ENCODE peak calls at places on chromosomes 12 and 14, in four cellular contexts. G is neural crest cell, H is Calu3, X is right lobe of liver. D is an unnamed sample.

GRCh38 chr14:103811189-103811588 is 36.2 kb downstream of the PPP1R13B start:
- DNase-seq in G (no peak), X (no peak), H (no peak), D (no peak)

GRCh38 chr12:3123729-3124128 is 46.5 kb downstream of the TSPAN9 start:
- DNase-seq in G (no peak), H (no peak), X (no peak), D (no peak)

GRCh38 chr12:124497658-124498057 is 69.8 kb downstream of the NCOR2 start:
- DNase-seq in X (no peak), H (no peak), G (no peak), D (no peak)

GRCh38 chr12:8603858-8604257 is 8.8 kb downstream of the AICDA start:
- DNase-seq in H (no peak), X (no peak), G (no peak), D (no peak)

GRCh38 chr12:47867496-47867941 is 37.3 kb downstream of the VDR start:
- DNase-seq in H (no peak), X (no peak), G (no peak), D (peak; percentile 76)

GRCh38 chr14:75511201-75511600 is 11.1 kb upstream of the BATF start:
- DNase-seq in G (no peak), H (no peak), X (no peak), D (no peak)

GRCh38 chr14:106681161-106681955 is 1155.0 kb downstream of the TMEM121 start:
- DNase-seq in G (no peak), H (no peak), X (no peak), D (peak; percentile 27)

GRCh38 chr12:98440165-98440581 is 75.2 kb upstream of the TMPO start:
- DNase-seq in H (peak; percentile 41), X (peak; percentile 31), G (no peak), D (no peak)

GRCh38 chr14:90641111-90642010 is 174.9 kb downstream of the TTC7B start:
- DNase-seq in H (no peak), X (no peak), G (peak; percentile 45), D (no peak)

GRCh38 chr12:44835641-44836379 is 40.3 kb downstream of the NELL2 start:
- DNase-seq in X (no peak), H (no peak), G (no peak), D (peak; percentile 49)

GRCh38 chr14:38210168-38210567 is 2.5 kb downstream of the SSTR1 start:
- DNase-seq in H (no peak), G (no peak), X (peak; percentile 33), D (peak; percentile 10)

GRCh38 chr14:67555518-67556090 is 22.5 kb downstream of the PLEKHH1 start:
- DNase-seq in H (no peak), X (no peak), G (no peak), D (no peak)

GRCh38 chr14:67557118-67557517 is 24.0 kb downstream of the PLEKHH1 start:
- DNase-seq in G (no peak), X (no peak), H (no peak), D (peak; percentile 34)

GRCh38 chr14:67559639-67560038 is 26.5 kb downstream of the PLEKHH1 start:
- DNase-seq in H (no peak), G (no peak), X (no peak), D (no peak)

GRCh38 chr14:67556671-67557070 is 23.6 kb downstream of the PLEKHH1 start:
- DNase-seq in X (no peak), G (no peak), H (no peak), D (no peak)

DNA sequence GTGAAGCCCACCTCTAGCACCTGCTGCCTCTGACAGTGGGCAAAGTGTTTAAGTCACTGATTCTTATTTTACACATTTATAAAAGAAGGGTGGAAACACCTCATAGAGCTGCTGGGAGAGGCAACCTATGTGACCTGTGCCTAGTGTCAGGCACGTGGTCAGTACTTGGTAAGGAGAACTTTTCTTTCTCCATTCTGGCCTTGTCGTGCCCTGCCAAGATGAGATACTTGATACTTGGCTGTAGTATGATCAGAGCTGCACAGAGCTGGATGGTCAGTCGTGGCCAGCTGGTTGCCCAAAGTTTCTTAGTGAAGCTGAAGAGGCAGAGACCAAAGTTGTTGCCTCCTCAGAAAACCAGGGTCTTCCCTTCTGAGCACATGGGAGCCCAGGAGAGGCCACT is 24.6 kb downstream of the PLEKHH1 start:
- DNase-seq in X (no peak), H (no peak), G (no peak), D (no peak)
- TF ChIP-seq CTCF in X (no peak), H (no peak), G (no peak), D (no peak)

GRCh38 chr14:56949828-56950227 is 139.5 kb upstream of the OTX2 start:
- DNase-seq in H (peak; percentile 33), G (no peak), X (no peak), D (no peak)
- TF ChIP-seq CTCF in H (no peak), G (no peak), X (no peak), D (no peak)

DNA sequence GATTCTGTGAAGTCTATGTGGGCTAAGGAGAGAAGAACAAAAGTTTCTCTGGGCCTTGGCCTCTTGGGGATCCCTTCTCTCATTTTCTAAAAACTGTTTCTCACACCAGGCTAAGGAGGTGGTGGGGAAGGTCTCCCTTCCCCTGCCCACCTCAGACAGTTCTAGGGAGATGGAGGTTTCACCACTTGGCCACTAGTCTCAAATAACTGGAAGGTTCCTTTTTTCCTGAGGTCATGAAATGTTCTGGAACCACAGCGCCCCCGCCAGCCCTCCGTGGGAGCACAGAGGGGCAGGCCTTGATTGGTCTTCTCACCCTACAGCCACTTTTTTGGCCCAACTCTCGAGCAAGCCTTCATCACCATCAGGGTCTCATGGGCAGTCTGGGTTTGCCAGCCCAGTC is 12.6 kb downstream of the C12orf43 start:
- DNase-seq in G (no peak), X (no peak), H (peak; percentile 54), D (no peak)
- TF ChIP-seq CTCF in G (no peak), X (peak; percentile 22), H (no peak), D (no peak)

DNA sequence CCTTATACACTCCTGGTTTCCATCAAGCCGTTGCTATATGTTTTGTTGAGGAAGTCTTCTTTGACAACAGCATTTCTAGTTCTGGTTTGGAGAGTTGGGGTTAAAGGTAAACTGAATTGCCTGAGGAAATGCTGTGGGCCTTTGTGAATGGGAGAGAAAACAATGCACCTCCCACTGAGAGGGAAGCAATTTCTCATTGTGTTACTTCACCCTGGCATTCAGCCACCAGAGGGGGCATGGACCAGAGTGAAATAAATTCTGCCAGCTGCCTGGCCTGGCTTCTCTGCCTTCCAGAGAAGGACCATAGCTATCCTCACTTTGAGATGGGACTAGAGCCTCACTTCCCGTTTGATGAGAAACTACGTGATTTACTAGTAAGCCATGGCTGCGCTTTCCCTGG is 475.3 kb downstream of the EGLN3 start:
- DNase-seq in H (peak; percentile 58), G (peak; percentile 63), X (no peak), D (peak; percentile 28)
- TF ChIP-seq CTCF in H (peak; percentile 44), G (peak; percentile 69), X (no peak), D (no peak)

GRCh38 chr12:49089831-49090773 is 4.5 kb downstream of the DHH start:
- DNase-seq in G (peak; percentile 36), X (peak; percentile 55), H (peak; percentile 36), D (peak; percentile 50)
- TF ChIP-seq CTCF in G (peak; percentile 37), X (no peak), H (no peak), D (no peak)

GRCh38 chr12:78099806-78100205 is 269.1 kb downstream of the NAV3 start:
- DNase-seq in G (no peak), H (no peak), X (no peak), D (no peak)

GRCh38 chr12:78096909-78097597 is 266.4 kb downstream of the NAV3 start:
- DNase-seq in H (no peak), G (no peak), X (no peak), D (no peak)

GRCh38 chr12:78101181-78101876 is 270.6 kb downstream of the NAV3 start:
- DNase-seq in H (no peak), G (no peak), X (no peak), D (no peak)

GRCh38 chr12:78101946-78102635 is 271.4 kb downstream of the NAV3 start:
- DNase-seq in G (no peak), X (no peak), H (peak; percentile 17), D (no peak)
- TF ChIP-seq CTCF in G (peak; percentile 18), X (no peak), H (no peak), D (no peak)

GRCh38 chr12:93894391-93895095 is 217.4 kb downstream of the CRADD start:
- DNase-seq in G (no peak), X (peak; percentile 19), H (no peak), D (no peak)

GRCh38 chr12:93895096-93895460 is 217.9 kb downstream of the CRADD start:
- DNase-seq in H (no peak), X (no peak), G (no peak), D (no peak)

GRCh38 chr12:93896962-93897361 is 219.8 kb downstream of the CRADD start:
- DNase-seq in G (no peak), H (no peak), X (no peak), D (no peak)

GRCh38 chr12:93892431-93893210 is 215.4 kb downstream of the CRADD start:
- DNase-seq in G (peak; percentile 6), X (no peak), H (no peak), D (no peak)

DNA sequence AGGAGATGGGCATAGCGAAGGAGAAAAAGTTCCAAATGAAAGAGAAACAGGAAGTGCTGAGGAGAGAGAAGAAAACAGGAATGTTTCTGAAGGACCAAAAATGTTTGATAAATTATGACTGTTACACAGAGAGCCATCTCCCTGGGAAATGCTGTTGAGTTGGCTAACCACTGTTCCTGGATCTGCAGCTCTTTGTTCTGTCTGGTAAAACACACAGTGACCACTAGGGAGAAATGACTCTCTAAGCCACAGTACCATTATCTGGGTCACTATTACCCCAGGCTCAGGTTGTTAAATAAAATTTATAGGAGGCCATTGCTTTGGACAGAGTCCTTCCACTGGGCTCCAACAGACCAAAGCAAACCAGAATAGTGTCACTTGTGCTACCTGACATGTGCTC is 219.3 kb downstream of the CRADD start:
- DNase-seq in G (no peak), X (no peak), H (no peak), D (no peak)
- TF ChIP-seq CTCF in G (peak; percentile 38), X (no peak), H (no peak), D (no peak)

DNA sequence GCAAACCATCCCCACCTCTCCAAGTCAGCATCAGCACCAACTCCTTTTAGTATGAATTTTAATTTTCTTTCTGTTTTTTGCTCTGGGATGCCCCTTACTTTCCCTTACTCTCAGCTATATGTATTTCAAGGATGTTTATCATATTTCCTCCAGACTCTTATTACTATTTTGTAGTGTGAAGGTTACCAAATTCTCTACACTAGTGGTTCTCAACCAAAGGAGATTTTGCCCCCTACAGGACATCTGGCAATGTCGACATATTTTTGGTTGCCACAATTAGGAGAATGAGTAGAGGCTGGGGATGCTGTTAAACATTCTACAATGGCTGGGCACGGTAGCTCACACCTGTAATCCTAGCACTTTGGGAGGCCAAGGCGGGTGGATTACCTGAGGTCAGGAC is 29.1 kb upstream of the SOS2 start:
- DNase-seq in X (no peak), H (peak; percentile 12), G (no peak), D (peak; percentile 28)
- TF ChIP-seq CTCF in X (peak; percentile 45), H (peak; percentile 37), G (peak; percentile 59), D (peak; percentile 47)